ENCODE peak calls at places on chromosomes 5 and 9, in seven cellular contexts. D is H1, O is A549, H is IMR-90, V is HepG2, X is K562, I is GM12878. U is an unnamed sample.

GRCh38 chr9:38423939-38424843 is at the start of gene IGFBPL1:
- DNase-seq in D (no peak), O (peak), H (no peak), V (no peak), X (peak), I (no peak), U (no peak)

GRCh38 chr9:126327016-126327749 is 554 bp downstream of the MVB12B start:
- DNase-seq in D (no peak), O (peak), H (no peak), V (no peak), X (no peak), I (no peak), U (no peak)

GRCh38 chr9:114235113-114235589 is 79.8 kb downstream of the COL27A1 start:
- DNase-seq in D (no peak), O (no peak), H (no peak), V (no peak), X (no peak), I (no peak), U (no peak)

GRCh38 chr9:126860077-126860756 is at the start of gene ZBTB34:
- DNase-seq in D (peak), O (peak), H (peak), V (peak), X (peak), I (no peak), U (peak)

GRCh38 chr9:125634040-125634717 is 72.8 kb downstream of the MAPKAP1 start:
- DNase-seq in D (no peak), O (no peak), H (peak), V (no peak), X (no peak), I (no peak), U (no peak)

GRCh38 chr5:142918959-142919635 is 148.9 kb downstream of the ARHGAP26 start:
- DNase-seq in D (no peak), O (no peak), H (no peak), V (no peak), X (no peak), I (no peak), U (no peak)

GRCh38 chr5:179505636-179506261 is 44.6 kb upstream of the RUFY1 start:
- DNase-seq in D (no peak), O (no peak), H (no peak), V (no peak), X (no peak), I (no peak), U (no peak)

GRCh38 chr9:37972346-37972745 is 68.4 kb upstream of the SLC25A51 start:
- DNase-seq in D (no peak), O (no peak), H (peak), V (no peak), X (no peak), I (no peak), U (no peak)

GRCh38 chr5:154818459-154819116 is 31.8 kb downstream of the FAXDC2 start:
- DNase-seq in D (no peak), O (no peak), H (no peak), V (no peak), X (peak), I (no peak), U (no peak)

GRCh38 chr5:173885481-173886010 is 2.6 kb upstream of the CPEB4 start:
- DNase-seq in D (no peak), O (no peak), H (no peak), V (no peak), X (no peak), I (no peak), U (no peak)

GRCh38 chr9:7315116-7315515 is 484.5 kb downstream of the DMAC1 start:
- DNase-seq in D (no peak), O (no peak), H (no peak), V (no peak), X (no peak), I (no peak), U (no peak)

GRCh38 chr5:124920909-124921666 is 174.6 kb upstream of the ZNF608 start:
- DNase-seq in D (no peak), O (no peak), H (no peak), V (no peak), X (no peak), I (no peak), U (no peak)

GRCh38 chr9:117763314-117763713 is 59.1 kb downstream of the TLR4 start:
- DNase-seq in D (no peak), O (no peak), H (no peak), V (no peak), X (no peak), I (no peak), U (no peak)

GRCh38 chr5:175616083-175616482 is 41.8 kb upstream of the HRH2 start:
- DNase-seq in D (no peak), O (no peak), H (no peak), V (no peak), X (no peak), I (no peak), U (no peak)

GRCh38 chr5:97181856-97182545 is 1.0 kb downstream of the RIOK2 start:
- DNase-seq in D (no peak), O (no peak), H (peak), V (no peak), X (no peak), I (no peak), U (no peak)

DNA sequence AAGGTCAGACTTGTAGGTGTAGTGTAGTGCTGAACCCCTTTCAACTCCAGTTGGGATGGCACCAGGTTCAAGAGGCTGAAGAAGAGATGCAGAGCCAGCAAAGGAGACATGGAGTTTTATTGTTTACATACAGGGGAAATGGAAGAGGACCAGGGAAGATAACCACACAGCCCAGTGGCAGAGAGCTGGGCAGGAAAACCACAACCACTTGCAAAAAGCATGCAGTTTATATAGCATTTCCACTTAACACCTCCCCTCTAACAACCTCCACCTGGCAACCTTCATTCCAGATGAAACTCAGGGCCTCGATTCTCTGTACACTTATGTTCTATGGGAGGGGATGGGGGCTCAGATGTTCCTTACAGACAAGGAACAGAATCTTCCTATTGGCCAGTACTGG is 56.9 kb downstream of the SNX24 start:
- DNase-seq in D (no peak), O (no peak), H (no peak), V (no peak), X (no peak), I (no peak), U (no peak)
- TF ChIP-seq CEBPB in D (no peak), O (no peak), H (no peak), V (no peak), X (no peak), I (no peak), U (no peak)

GRCh38 chr5:140351609-140352334 is 5.4 kb upstream of the HBEGF start:
- DNase-seq in D (no peak), O (peak), H (peak), V (peak), X (peak), I (no peak), U (peak)
- TF ChIP-seq CEBPB in D (no peak), O (no peak), H (no peak), V (no peak), X (no peak), I (no peak), U (no peak)

GRCh38 chr5:39933061-39933460 is 508.3 kb upstream of the DAB2 start:
- DNase-seq in D (no peak), O (no peak), H (no peak), V (no peak), X (no peak), I (no peak), U (no peak)

GRCh38 chr5:39934830-39935229 is 510.1 kb upstream of the DAB2 start:
- DNase-seq in D (no peak), O (no peak), H (no peak), V (no peak), X (no peak), I (no peak), U (no peak)
- TF ChIP-seq CEBPB in D (no peak), O (no peak), H (no peak), V (no peak), X (no peak), I (no peak), U (no peak)

GRCh38 chr9:135050072-135050990 is 37.1 kb upstream of the OLFM1 start:
- DNase-seq in D (no peak), O (no peak), H (no peak), V (no peak), X (no peak), I (peak), U (no peak)
- TF ChIP-seq CEBPB in D (no peak), O (no peak), H (no peak), V (no peak), X (no peak), I (no peak), U (no peak)

GRCh38 chr5:91484662-91485061 is 101.5 kb upstream of the ARRDC3 start:
- DNase-seq in D (no peak), O (no peak), H (no peak), V (no peak), X (no peak), I (no peak), U (no peak)
- TF ChIP-seq CEBPB in D (no peak), O (no peak), H (no peak), V (no peak), X (no peak), I (no peak), U (no peak)

GRCh38 chr5:78364005-78364404 is 3.6 kb downstream of the SCAMP1 start:
- DNase-seq in D (no peak), O (no peak), H (no peak), V (no peak), X (no peak), I (no peak), U (no peak)
- TF ChIP-seq CEBPB in D (no peak), O (no peak), H (no peak), V (no peak), X (no peak), I (no peak), U (no peak)